ENCODE peak calls at places on chromosomes 1 and 21, in four cellular contexts. C, E, P and R are unnamed samples.

GRCh38 chr1:37765937-37766664 is 1.2 kb upstream of the EPHA10 start:
- DNase-seq in C (no peak), E (no peak), P (peak), R (no peak)

GRCh38 chr1:151326619-151327222 is 495 bp downstream of the PI4KB start:
- DNase-seq in C (no peak), E (no peak), P (no peak), R (peak)

GRCh38 chr1:14921057-14921456 is 232.5 kb upstream of the TMEM51 start:
- DNase-seq in C (no peak), E (peak), P (no peak), R (no peak)

GRCh38 chr1:202315576-202316168 is 26.1 kb downstream of the UBE2T start:
- DNase-seq in C (peak), E (peak), P (peak), R (peak)

GRCh38 chr1:201870397-201870796 is 18.3 kb upstream of the SHISA4 start:
- DNase-seq in C (no peak), E (no peak), P (no peak), R (no peak)

GRCh38 chr1:203183828-203184227 is 2.7 kb downstream of the CHI3L1 start:
- DNase-seq in C (no peak), E (no peak), P (no peak), R (no peak)

GRCh38 chr1:22291057-22291456 is 148.2 kb upstream of the WNT4 start:
- DNase-seq in C (no peak), E (no peak), P (no peak), R (no peak)

GRCh38 chr1:59107916-59108315 is 189.0 kb upstream of the FGGY start:
- DNase-seq in C (no peak), E (no peak), P (no peak), R (no peak)

GRCh38 chr1:91801496-91802115 is 84.3 kb downstream of the TGFBR3 start:
- DNase-seq in C (no peak), E (no peak), P (no peak), R (no peak)

GRCh38 chr1:214546886-214547641 is 4.3 kb downstream of the PTPN14 start:
- DNase-seq in C (no peak), E (no peak), P (no peak), R (no peak)

GRCh38 chr1:25695066-25695990 is 78.7 kb downstream of the MAN1C1 start:
- DNase-seq in C (peak), E (no peak), P (peak), R (peak)

GRCh38 chr1:242219298-242219901 is 220.5 kb upstream of the MAP1LC3C start:
- DNase-seq in C (no peak), E (no peak), P (no peak), R (no peak)

GRCh38 chr1:202376247-202376646 is 27.7 kb downstream of the PPP1R12B start:
- DNase-seq in C (no peak), E (no peak), P (no peak), R (no peak)

GRCh38 chr1:30379684-30380624 is 343.4 kb downstream of the MATN1 start:
- DNase-seq in C (peak), E (peak), P (peak), R (peak)

GRCh38 chr21:25496825-25497482 is 110.3 kb downstream of the MRPL39 start:
- DNase-seq in C (no peak), E (no peak), P (no peak), R (no peak)

GRCh38 chr1:154999651-155000474 is 2.7 kb upstream of the ZBTB7B start:
- DNase-seq in C (peak), E (no peak), P (peak), R (no peak)

GRCh38 chr1:58909914-58910681 is 126.3 kb upstream of the JUN start:
- DNase-seq in C (no peak), E (no peak), P (no peak), R (no peak)

GRCh38 chr1:240869071-240869470 is 257.1 kb upstream of the GREM2 start:
- DNase-seq in C (no peak), E (no peak), P (no peak), R (no peak)

GRCh38 chr1:212951058-212951923 is 950 bp downstream of the VASH2 start:
- DNase-seq in C (no peak), E (no peak), P (no peak), R (peak)

GRCh38 chr1:156055649-156056048 is 1.1 kb downstream of the LAMTOR2 start:
- DNase-seq in C (no peak), E (no peak), P (no peak), R (no peak)

GRCh38 chr1:6743189-6744101 is 41.8 kb upstream of the CAMTA1 start:
- DNase-seq in C (no peak), E (peak), P (no peak), R (no peak)

GRCh38 chr1:31834501-31834900 is 18.7 kb upstream of the SPOCD1 start:
- DNase-seq in C (peak), E (no peak), P (peak), R (no peak)

GRCh38 chr1:245614986-245615385 is 460.2 kb downstream of the KIF26B start:
- DNase-seq in C (no peak), E (no peak), P (no peak), R (no peak)

GRCh38 chr1:47223921-47224675 is 7.9 kb downstream of the TAL1 start:
- DNase-seq in C (no peak), E (no peak), P (no peak), R (no peak)

GRCh38 chr1:22024485-22025367 is 23.3 kb downstream of the CELA3A start:
- DNase-seq in C (peak), E (no peak), P (peak), R (peak)

GRCh38 chr21:42040411-42041180 is 30.4 kb upstream of the ZBTB21 start:
- DNase-seq in C (peak), E (no peak), P (no peak), R (no peak)

GRCh38 chr1:5598824-5599395 is 393.3 kb downstream of the NPHP4 start:
- DNase-seq in C (no peak), E (no peak), P (no peak), R (no peak)

GRCh38 chr1:113830039-113830438 is 17.8 kb upstream of the RSBN1 start:
- DNase-seq in C (no peak), E (no peak), P (no peak), R (no peak)

GRCh38 chr1:246683521-246683920 is 40.7 kb upstream of the SCCPDH start:
- DNase-seq in C (no peak), E (no peak), P (no peak), R (no peak)

GRCh38 chr1:68516066-68516465 is 19.2 kb upstream of the DEPDC1 start:
- DNase-seq in C (no peak), E (no peak), P (no peak), R (no peak)

GRCh38 chr1:227945891-227946623 is 1.7 kb downstream of the WNT9A start:
- DNase-seq in C (peak), E (no peak), P (peak), R (no peak)

GRCh38 chr1:161432091-161432490 is 64.4 kb upstream of the CFAP126 start:
- DNase-seq in C (no peak), E (no peak), P (no peak), R (no peak)

GRCh38 chr1:183911285-183911684 is 106.4 kb downstream of the RGL1 start:
- DNase-seq in C (no peak), E (peak), P (no peak), R (no peak)

GRCh38 chr1:112674440-112674985 is at the start of gene MOV10:
- DNase-seq in C (peak), E (peak), P (peak), R (peak)

GRCh38 chr1:109309347-109309746 is 2.5 kb upstream of the MYBPHL start:
- DNase-seq in C (peak), E (no peak), P (no peak), R (no peak)

GRCh38 chr1:109304221-109304915 is 2.4 kb downstream of the MYBPHL start:
- DNase-seq in C (no peak), E (no peak), P (no peak), R (no peak)

GRCh38 chr1:109312246-109312645 is 5.4 kb upstream of the MYBPHL start:
- DNase-seq in C (no peak), E (no peak), P (no peak), R (no peak)

GRCh38 chr1:109306832-109307362 is at the start of gene MYBPHL:
- DNase-seq in C (no peak), E (no peak), P (peak), R (no peak)

DNA sequence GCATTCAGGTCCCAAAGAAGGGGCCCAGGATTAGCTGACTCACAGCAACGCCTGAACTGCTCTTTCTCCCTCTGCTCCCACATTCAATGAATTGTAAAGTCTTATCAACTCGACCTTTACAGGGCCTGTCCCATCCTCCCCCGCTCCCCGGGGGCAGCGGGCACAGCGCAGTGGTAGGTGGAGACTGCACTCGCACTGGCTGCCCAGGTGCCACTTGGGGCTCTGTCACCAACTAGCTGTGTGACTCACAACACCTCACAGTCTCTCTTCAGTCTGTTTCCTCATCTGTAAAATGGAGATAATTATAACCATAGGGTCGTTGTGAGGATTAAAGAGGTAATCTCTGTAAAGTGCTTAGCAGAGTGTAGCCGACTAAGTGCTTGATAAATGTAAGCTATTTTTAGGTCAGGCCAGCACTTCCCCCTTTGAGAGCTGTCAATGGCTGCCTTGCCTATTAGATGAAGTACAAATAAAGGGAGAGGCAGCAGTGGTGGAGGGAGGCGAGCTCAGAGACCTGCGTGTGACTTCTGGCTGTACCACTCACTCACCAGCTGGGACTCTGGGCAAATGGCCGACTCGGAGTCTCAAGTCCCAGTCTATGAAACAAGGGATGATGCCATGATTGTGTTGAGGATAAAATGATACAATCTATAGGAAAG is 681 bp upstream of the MYBPHL start:
- DNase-seq in C (peak), E (no peak), P (no peak), R (no peak)
- TF ChIP-seq FOXK2 in C (no peak), E (no peak), P (peak), R (no peak)

DNA sequence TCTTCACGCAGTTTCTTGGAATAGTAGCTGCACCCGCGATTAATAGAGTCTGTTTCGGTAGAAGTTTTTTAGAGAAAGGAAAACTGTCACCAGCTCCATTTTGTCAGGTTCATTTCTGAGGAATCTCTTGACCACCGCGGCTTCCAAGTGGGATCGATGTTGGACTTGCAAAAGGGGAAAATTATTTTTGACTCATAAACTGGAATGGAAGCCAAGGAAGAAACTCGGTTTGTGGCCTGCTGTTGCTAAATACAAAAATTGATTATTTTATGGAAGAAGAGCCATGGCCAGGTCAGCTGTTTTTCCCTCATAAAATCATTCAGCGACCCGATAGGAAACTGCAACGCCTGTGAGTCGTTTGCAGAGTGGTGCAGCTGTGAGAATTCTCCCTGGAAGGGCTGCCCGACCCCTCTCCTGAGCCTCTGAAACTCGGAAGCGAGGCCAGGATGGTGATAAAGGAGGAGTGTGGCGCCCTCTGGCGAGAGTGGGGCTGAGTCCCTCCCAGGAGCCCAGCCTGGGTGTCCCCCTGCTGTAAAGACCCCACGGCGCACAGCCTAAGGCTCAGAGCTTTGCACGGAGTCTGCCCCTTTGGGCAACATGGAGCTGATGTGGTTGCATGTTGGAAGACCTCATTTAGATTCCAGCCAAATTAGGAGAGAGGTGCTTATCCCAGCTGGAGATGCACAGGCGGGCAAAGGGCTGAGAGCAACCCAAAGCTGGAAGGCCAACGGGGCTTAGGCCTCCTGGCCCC is 83.6 kb upstream of the SLC25A33 start:
- DNase-seq in C (peak), E (no peak), P (peak), R (peak)
- TF ChIP-seq FOXK2 in C (no peak), E (no peak), P (no peak), R (no peak)

GRCh38 chr1:53693361-53693760 is 45.6 kb downstream of the GLIS1 start:
- DNase-seq in C (no peak), E (no peak), P (no peak), R (no peak)
- TF ChIP-seq FOXK2 in C (no peak), E (no peak), P (no peak), R (no peak)

DNA sequence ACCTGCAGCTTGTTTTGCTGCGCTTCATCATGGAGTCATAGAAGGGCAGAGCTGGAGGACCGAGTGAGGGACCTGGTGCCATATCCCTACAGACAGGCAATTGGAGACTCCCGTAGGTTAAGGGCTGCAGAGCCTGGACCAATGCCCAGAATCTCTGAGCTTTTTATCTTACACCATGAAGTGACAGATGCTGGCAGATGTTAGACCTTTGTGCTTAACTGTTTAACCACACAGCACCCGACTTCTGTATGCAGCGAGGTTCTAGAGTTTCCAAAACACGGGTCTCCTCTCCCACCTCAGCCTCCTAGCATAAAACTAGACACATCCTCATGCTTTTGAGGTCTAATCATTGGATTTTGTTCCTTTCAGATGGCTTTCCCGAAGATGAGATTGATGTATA is 47.5 kb downstream of the B3GALT5 start:
- DNase-seq in C (no peak), E (no peak), P (no peak), R (no peak)
- TF ChIP-seq FOXK2 in C (no peak), E (no peak), P (no peak), R (no peak)

GRCh38 chr1:87318056-87318650 is 10.5 kb upstream of the LMO4 start:
- DNase-seq in C (no peak), E (no peak), P (no peak), R (no peak)

GRCh38 chr1:87318806-87319205 is 9.9 kb upstream of the LMO4 start:
- DNase-seq in C (no peak), E (no peak), P (no peak), R (no peak)

GRCh38 chr1:87314101-87314500 is 14.6 kb upstream of the LMO4 start:
- DNase-seq in C (no peak), E (no peak), P (no peak), R (no peak)
- TF ChIP-seq FOXK2 in C (no peak), E (no peak), P (no peak), R (no peak)

DNA sequence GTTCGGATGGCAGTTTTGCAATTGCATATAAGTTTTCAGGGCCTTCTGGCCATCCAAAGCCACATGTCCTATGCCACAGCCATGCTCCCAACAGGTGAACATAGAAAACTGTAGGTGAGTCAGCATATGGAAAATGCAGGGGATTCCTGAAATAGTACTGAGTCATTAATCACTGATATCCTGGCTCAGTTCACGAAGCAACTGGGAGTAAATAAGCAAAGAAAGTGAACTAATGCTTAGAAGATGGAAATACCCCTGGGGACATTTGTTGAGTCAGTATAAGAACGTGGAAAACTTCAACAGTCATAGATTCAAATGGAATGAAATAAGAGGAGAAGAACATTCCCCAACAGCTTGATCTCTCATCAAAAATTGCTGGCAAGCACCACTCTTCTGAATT is 148.9 kb upstream of the RUNX1 start:
- DNase-seq in C (no peak), E (no peak), P (no peak), R (no peak)
- TF ChIP-seq FOXK2 in C (no peak), E (no peak), P (no peak), R (no peak)

GRCh38 chr1:64933296-64934070 is 32.9 kb downstream of the JAK1 start:
- DNase-seq in C (no peak), E (no peak), P (no peak), R (no peak)
- TF ChIP-seq FOXK2 in C (no peak), E (no peak), P (no peak), R (no peak)

GRCh38 chr1:209789245-209789644 is 4.9 kb upstream of the C1orf74 start:
- DNase-seq in C (no peak), E (no peak), P (no peak), R (no peak)

GRCh38 chr1:209787551-209787950 is 3.2 kb upstream of the C1orf74 start:
- DNase-seq in C (no peak), E (no peak), P (no peak), R (no peak)

GRCh38 chr1:209791920-209792319 is 7.6 kb upstream of the C1orf74 start:
- DNase-seq in C (no peak), E (no peak), P (no peak), R (no peak)

GRCh38 chr1:209785592-209785991 is 1.2 kb upstream of the C1orf74 start:
- DNase-seq in C (no peak), E (no peak), P (no peak), R (no peak)

DNA sequence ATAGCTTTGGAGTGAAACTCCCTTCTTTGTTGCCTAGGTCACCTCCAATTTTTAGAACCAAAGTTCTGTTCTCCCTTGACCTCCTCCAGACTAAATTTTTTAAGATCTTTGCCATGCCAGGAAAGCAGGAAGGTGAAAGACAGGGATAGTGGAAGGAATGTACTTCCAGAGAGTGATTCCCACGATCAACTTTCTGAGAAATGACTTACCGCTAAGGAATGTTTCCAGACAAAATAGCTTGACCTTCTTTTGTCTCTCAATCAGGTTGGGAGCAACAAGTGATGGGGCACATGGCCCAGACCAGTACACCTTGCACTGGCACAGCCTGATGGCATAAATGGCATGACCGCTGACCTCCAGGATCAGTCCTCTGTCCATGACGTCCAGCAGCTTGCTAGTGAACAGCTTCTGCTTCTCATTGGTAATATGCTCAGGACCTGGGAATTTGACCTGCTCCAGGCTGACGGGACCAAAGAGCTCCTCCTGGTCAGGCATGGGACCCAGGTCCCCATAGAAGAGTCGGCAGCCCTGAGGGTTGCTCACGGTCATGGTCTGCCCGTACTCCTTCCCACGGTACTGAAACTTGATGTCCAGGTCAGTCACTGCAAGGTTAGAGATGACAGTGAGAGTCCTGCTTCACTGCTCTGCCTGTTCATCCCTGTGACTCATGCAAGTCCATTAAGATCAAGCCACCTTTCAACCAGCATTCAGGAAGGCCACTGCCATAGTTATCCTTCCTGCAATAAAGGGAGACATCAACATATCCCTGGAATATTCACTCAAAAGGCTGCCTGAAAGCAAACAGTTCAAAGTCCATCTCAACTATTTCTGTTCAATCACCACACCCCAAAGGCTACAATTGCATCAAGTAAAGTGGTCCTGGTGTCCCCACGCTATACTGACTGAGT is 6.2 kb upstream of the C1orf74 start:
- DNase-seq in C (peak), E (no peak), P (no peak), R (no peak)
- TF ChIP-seq FOXK2 in C (no peak), E (no peak), P (no peak), R (no peak)